ENCODE peak calls at places on chromosomes 12 and 14, in four cellular contexts. Q, Y, I and S are unnamed samples.

GRCh38 chr12:100797246-100797645 is 2.7 kb downstream of the ANO4 start:
- DNase-seq in Y (no peak), I (no peak), Q (no peak), S (no peak)

GRCh38 chr12:15754233-15754632 is 35.0 kb downstream of the EPS8 start:
- DNase-seq in Q (no peak), Y (no peak), I (no peak), S (no peak)

GRCh38 chr14:53715390-53715730 is 241.3 kb downstream of the BMP4 start:
- DNase-seq in Q (peak), I (peak), Y (no peak), S (no peak)

GRCh38 chr12:131808744-131809371 is 19.3 kb upstream of the MMP17 start:
- DNase-seq in Q (peak), Y (no peak), I (peak), S (no peak)

GRCh38 chr12:40980346-40981005 is 207.6 kb upstream of the PDZRN4 start:
- DNase-seq in I (no peak), Q (no peak), Y (no peak), S (no peak)

GRCh38 chr14:63632932-63633514 is 8.6 kb downstream of the WDR89 start:
- DNase-seq in Q (peak), I (peak), Y (no peak), S (no peak)

GRCh38 chr14:49953196-49953595 is 60.3 kb downstream of the ARF6 start:
- DNase-seq in Q (no peak), I (no peak), Y (no peak), S (no peak)

GRCh38 chr14:65564370-65564769 is 151.8 kb downstream of the FUT8 start:
- DNase-seq in Y (no peak), I (no peak), Q (no peak), S (no peak)

GRCh38 chr12:57216014-57216891 is at the start of gene NXPH4:
- DNase-seq in I (no peak), Y (no peak), Q (peak), S (no peak)

GRCh38 chr12:123058471-123058870 is 78.0 kb downstream of the ARL6IP4 start:
- DNase-seq in I (no peak), Y (no peak), Q (no peak), S (no peak)

GRCh38 chr12:6047249-6048227 is 76.9 kb downstream of the VWF start:
- DNase-seq in Q (peak), Y (no peak), I (no peak), S (no peak)

GRCh38 chr12:57110189-57111045 is 745 bp downstream of the STAT6 start:
- DNase-seq in Y (no peak), Q (peak), I (peak), S (no peak)